ENCODE peak calls at places on chromosomes 3 and 15, in six cellular contexts. One of them, this sample, is unnamed.

GRCh38 chr3:41933154-41933676 is 28.7 kb downstream of the ULK4 start:
- DNase-seq in A549: no peak
- DNase-seq in stimulated activated CD4-positive, alpha-beta T cell treated with anti-CD3 and anti-CD28 coated beads, Interleukin-15, amount 100 ng/mL, for 1 hour: no peak
- DNase-seq in NCI-H1417: no peak
- DNase-seq in head of caudate nucleus: no peak
- DNase-seq in NCI-H1436: no peak
- DNase-seq in this sample: peak

GRCh38 chr15:62781081-62781497 is 261.5 kb upstream of the TPM1 start:
- DNase-seq in A549: no peak
- DNase-seq in stimulated activated CD4-positive, alpha-beta T cell treated with anti-CD3 and anti-CD28 coated beads, Interleukin-15, amount 100 ng/mL, for 1 hour: no peak
- DNase-seq in NCI-H1417: no peak
- DNase-seq in head of caudate nucleus: no peak
- DNase-seq in NCI-H1436: no peak
- DNase-seq in this sample: no peak

GRCh38 chr15:78977091-78977571 is 32.3 kb upstream of the CTSH start:
- DNase-seq in A549: no peak
- DNase-seq in stimulated activated CD4-positive, alpha-beta T cell treated with anti-CD3 and anti-CD28 coated beads, Interleukin-15, amount 100 ng/mL, for 1 hour: no peak
- DNase-seq in NCI-H1417: no peak
- DNase-seq in head of caudate nucleus: no peak
- DNase-seq in NCI-H1436: no peak
- DNase-seq in this sample: no peak

GRCh38 chr15:81284256-81285031 is 39.5 kb downstream of the STARD5 start:
- DNase-seq in A549: no peak
- DNase-seq in stimulated activated CD4-positive, alpha-beta T cell treated with anti-CD3 and anti-CD28 coated beads, Interleukin-15, amount 100 ng/mL, for 1 hour: no peak
- DNase-seq in NCI-H1417: no peak
- DNase-seq in head of caudate nucleus: no peak
- DNase-seq in NCI-H1436: no peak
- DNase-seq in this sample: no peak

GRCh38 chr3:120272294-120272693 is 12.7 kb downstream of the GPR156 start:
- DNase-seq in A549: no peak
- DNase-seq in stimulated activated CD4-positive, alpha-beta T cell treated with anti-CD3 and anti-CD28 coated beads, Interleukin-15, amount 100 ng/mL, for 1 hour: no peak
- DNase-seq in NCI-H1417: no peak
- DNase-seq in head of caudate nucleus: no peak
- DNase-seq in NCI-H1436: no peak
- DNase-seq in this sample: no peak

GRCh38 chr15:40065166-40065565 is 26.2 kb upstream of the SRP14 start:
- DNase-seq in A549: no peak
- DNase-seq in stimulated activated CD4-positive, alpha-beta T cell treated with anti-CD3 and anti-CD28 coated beads, Interleukin-15, amount 100 ng/mL, for 1 hour: no peak
- DNase-seq in NCI-H1417: peak
- DNase-seq in head of caudate nucleus: no peak
- DNase-seq in NCI-H1436: no peak
- DNase-seq in this sample: no peak

GRCh38 chr3:145550522-145550921 is 610.5 kb downstream of the PLOD2 start:
- DNase-seq in A549: no peak
- DNase-seq in stimulated activated CD4-positive, alpha-beta T cell treated with anti-CD3 and anti-CD28 coated beads, Interleukin-15, amount 100 ng/mL, for 1 hour: no peak
- DNase-seq in NCI-H1417: no peak
- DNase-seq in head of caudate nucleus: no peak
- DNase-seq in NCI-H1436: no peak
- DNase-seq in this sample: no peak

GRCh38 chr15:57213783-57214366 is 162.4 kb upstream of the CGNL1 start:
- DNase-seq in A549: peak
- DNase-seq in stimulated activated CD4-positive, alpha-beta T cell treated with anti-CD3 and anti-CD28 coated beads, Interleukin-15, amount 100 ng/mL, for 1 hour: no peak
- DNase-seq in NCI-H1417: peak
- DNase-seq in head of caudate nucleus: no peak
- DNase-seq in NCI-H1436: peak
- DNase-seq in this sample: no peak

GRCh38 chr3:159620873-159621272 is 367.8 kb upstream of the IL12A start:
- DNase-seq in A549: peak
- DNase-seq in stimulated activated CD4-positive, alpha-beta T cell treated with anti-CD3 and anti-CD28 coated beads, Interleukin-15, amount 100 ng/mL, for 1 hour: no peak
- DNase-seq in NCI-H1417: no peak
- DNase-seq in head of caudate nucleus: no peak
- DNase-seq in NCI-H1436: no peak
- DNase-seq in this sample: peak

GRCh38 chr3:85161544-85161943 is 202.8 kb downstream of the CADM2 start:
- DNase-seq in A549: peak
- DNase-seq in stimulated activated CD4-positive, alpha-beta T cell treated with anti-CD3 and anti-CD28 coated beads, Interleukin-15, amount 100 ng/mL, for 1 hour: no peak
- DNase-seq in NCI-H1417: no peak
- DNase-seq in head of caudate nucleus: no peak
- DNase-seq in NCI-H1436: no peak
- DNase-seq in this sample: peak

GRCh38 chr15:89964555-89964954 is 36.6 kb upstream of the ZNF710 start:
- DNase-seq in A549: no peak
- DNase-seq in stimulated activated CD4-positive, alpha-beta T cell treated with anti-CD3 and anti-CD28 coated beads, Interleukin-15, amount 100 ng/mL, for 1 hour: no peak
- DNase-seq in NCI-H1417: no peak
- DNase-seq in head of caudate nucleus: no peak
- DNase-seq in NCI-H1436: no peak
- DNase-seq in this sample: no peak

GRCh38 chr15:34122771-34123183 is 20.9 kb downstream of the PGBD4 start:
- DNase-seq in A549: no peak
- DNase-seq in stimulated activated CD4-positive, alpha-beta T cell treated with anti-CD3 and anti-CD28 coated beads, Interleukin-15, amount 100 ng/mL, for 1 hour: no peak
- DNase-seq in NCI-H1417: no peak
- DNase-seq in head of caudate nucleus: no peak
- DNase-seq in NCI-H1436: no peak
- DNase-seq in this sample: peak

GRCh38 chr3:128242818-128243601 is 89.7 kb downstream of the EEFSEC start:
- DNase-seq in A549: no peak
- DNase-seq in stimulated activated CD4-positive, alpha-beta T cell treated with anti-CD3 and anti-CD28 coated beads, Interleukin-15, amount 100 ng/mL, for 1 hour: no peak
- DNase-seq in NCI-H1417: no peak
- DNase-seq in head of caudate nucleus: no peak
- DNase-seq in NCI-H1436: no peak
- DNase-seq in this sample: peak

GRCh38 chr3:71309342-71309741 is 274.2 kb downstream of the FOXP1 start:
- DNase-seq in A549: no peak
- DNase-seq in stimulated activated CD4-positive, alpha-beta T cell treated with anti-CD3 and anti-CD28 coated beads, Interleukin-15, amount 100 ng/mL, for 1 hour: no peak
- DNase-seq in NCI-H1417: no peak
- DNase-seq in head of caudate nucleus: no peak
- DNase-seq in NCI-H1436: no peak
- DNase-seq in this sample: peak

GRCh38 chr3:123489400-123490004 is 40.6 kb upstream of the ADCY5 start:
- DNase-seq in A549: peak
- DNase-seq in stimulated activated CD4-positive, alpha-beta T cell treated with anti-CD3 and anti-CD28 coated beads, Interleukin-15, amount 100 ng/mL, for 1 hour: no peak
- DNase-seq in NCI-H1417: peak
- DNase-seq in head of caudate nucleus: peak
- DNase-seq in NCI-H1436: peak
- DNase-seq in this sample: peak

GRCh38 chr15:72758195-72758594 is 25.4 kb downstream of the ADPGK start:
- DNase-seq in A549: no peak
- DNase-seq in stimulated activated CD4-positive, alpha-beta T cell treated with anti-CD3 and anti-CD28 coated beads, Interleukin-15, amount 100 ng/mL, for 1 hour: no peak
- DNase-seq in NCI-H1417: no peak
- DNase-seq in head of caudate nucleus: no peak
- DNase-seq in NCI-H1436: no peak
- DNase-seq in this sample: no peak

GRCh38 chr3:159854500-159855124 is 134.0 kb upstream of the IL12A start:
- DNase-seq in A549: peak
- DNase-seq in stimulated activated CD4-positive, alpha-beta T cell treated with anti-CD3 and anti-CD28 coated beads, Interleukin-15, amount 100 ng/mL, for 1 hour: no peak
- DNase-seq in NCI-H1417: no peak
- DNase-seq in head of caudate nucleus: no peak
- DNase-seq in NCI-H1436: no peak
- DNase-seq in this sample: peak

GRCh38 chr3:133448478-133449122 is 48.7 kb downstream of the BFSP2 start:
- DNase-seq in A549: no peak
- DNase-seq in stimulated activated CD4-positive, alpha-beta T cell treated with anti-CD3 and anti-CD28 coated beads, Interleukin-15, amount 100 ng/mL, for 1 hour: no peak
- DNase-seq in NCI-H1417: no peak
- DNase-seq in head of caudate nucleus: no peak
- DNase-seq in NCI-H1436: no peak
- DNase-seq in this sample: no peak

GRCh38 chr15:53811530-53811929 is 52.1 kb upstream of the WDR72 start:
- DNase-seq in A549: no peak
- DNase-seq in stimulated activated CD4-positive, alpha-beta T cell treated with anti-CD3 and anti-CD28 coated beads, Interleukin-15, amount 100 ng/mL, for 1 hour: no peak
- DNase-seq in NCI-H1417: peak
- DNase-seq in head of caudate nucleus: no peak
- DNase-seq in NCI-H1436: peak
- DNase-seq in this sample: no peak

GRCh38 chr3:194313642-194314430 is 37.3 kb downstream of the CPN2 start:
- DNase-seq in A549: no peak
- DNase-seq in stimulated activated CD4-positive, alpha-beta T cell treated with anti-CD3 and anti-CD28 coated beads, Interleukin-15, amount 100 ng/mL, for 1 hour: no peak
- DNase-seq in NCI-H1417: no peak
- DNase-seq in head of caudate nucleus: no peak
- DNase-seq in NCI-H1436: no peak
- DNase-seq in this sample: no peak

GRCh38 chr15:83733206-83733605 is 79.3 kb downstream of the ADAMTSL3 start:
- DNase-seq in A549: peak
- DNase-seq in stimulated activated CD4-positive, alpha-beta T cell treated with anti-CD3 and anti-CD28 coated beads, Interleukin-15, amount 100 ng/mL, for 1 hour: no peak
- DNase-seq in NCI-H1417: no peak
- DNase-seq in head of caudate nucleus: no peak
- DNase-seq in NCI-H1436: no peak
- DNase-seq in this sample: no peak

GRCh38 chr15:93803406-93803805 is 428.0 kb upstream of the MCTP2 start:
- DNase-seq in A549: no peak
- DNase-seq in stimulated activated CD4-positive, alpha-beta T cell treated with anti-CD3 and anti-CD28 coated beads, Interleukin-15, amount 100 ng/mL, for 1 hour: no peak
- DNase-seq in NCI-H1417: no peak
- DNase-seq in head of caudate nucleus: no peak
- DNase-seq in NCI-H1436: no peak
- DNase-seq in this sample: peak

GRCh38 chr15:87200149-87200548 is 1056.4 kb downstream of the NTRK3 start:
- DNase-seq in A549: no peak
- DNase-seq in stimulated activated CD4-positive, alpha-beta T cell treated with anti-CD3 and anti-CD28 coated beads, Interleukin-15, amount 100 ng/mL, for 1 hour: no peak
- DNase-seq in NCI-H1417: no peak
- DNase-seq in head of caudate nucleus: no peak
- DNase-seq in NCI-H1436: no peak
- DNase-seq in this sample: no peak

GRCh38 chr3:127988770-127989518 is 63.3 kb upstream of the SEC61A1 start:
- DNase-seq in A549: peak
- DNase-seq in stimulated activated CD4-positive, alpha-beta T cell treated with anti-CD3 and anti-CD28 coated beads, Interleukin-15, amount 100 ng/mL, for 1 hour: no peak
- DNase-seq in NCI-H1417: no peak
- DNase-seq in head of caudate nucleus: no peak
- DNase-seq in NCI-H1436: no peak
- DNase-seq in this sample: no peak

GRCh38 chr15:58038426-58039106 is 26.9 kb downstream of the ALDH1A2 start:
- DNase-seq in A549: no peak
- DNase-seq in stimulated activated CD4-positive, alpha-beta T cell treated with anti-CD3 and anti-CD28 coated beads, Interleukin-15, amount 100 ng/mL, for 1 hour: no peak
- DNase-seq in NCI-H1417: peak
- DNase-seq in head of caudate nucleus: no peak
- DNase-seq in NCI-H1436: no peak
- DNase-seq in this sample: no peak

GRCh38 chr3:140277886-140278285 is 342.9 kb downstream of the CLSTN2 start:
- DNase-seq in A549: no peak
- DNase-seq in stimulated activated CD4-positive, alpha-beta T cell treated with anti-CD3 and anti-CD28 coated beads, Interleukin-15, amount 100 ng/mL, for 1 hour: no peak
- DNase-seq in NCI-H1417: no peak
- DNase-seq in head of caudate nucleus: no peak
- DNase-seq in NCI-H1436: no peak
- DNase-seq in this sample: no peak

GRCh38 chr3:129703913-129704312 is 97.4 kb upstream of the PLXND1 start:
- DNase-seq in A549: no peak
- DNase-seq in stimulated activated CD4-positive, alpha-beta T cell treated with anti-CD3 and anti-CD28 coated beads, Interleukin-15, amount 100 ng/mL, for 1 hour: no peak
- DNase-seq in NCI-H1417: no peak
- DNase-seq in head of caudate nucleus: no peak
- DNase-seq in NCI-H1436: no peak
- DNase-seq in this sample: no peak

GRCh38 chr3:17941766-17942165 is 199.3 kb upstream of the TBC1D5 start:
- DNase-seq in A549: no peak
- DNase-seq in stimulated activated CD4-positive, alpha-beta T cell treated with anti-CD3 and anti-CD28 coated beads, Interleukin-15, amount 100 ng/mL, for 1 hour: no peak
- DNase-seq in NCI-H1417: no peak
- DNase-seq in head of caudate nucleus: no peak
- DNase-seq in NCI-H1436: no peak
- DNase-seq in this sample: no peak

GRCh38 chr15:55627730-55628368 is 39.7 kb upstream of the PYGO1 start:
- DNase-seq in A549: peak
- DNase-seq in stimulated activated CD4-positive, alpha-beta T cell treated with anti-CD3 and anti-CD28 coated beads, Interleukin-15, amount 100 ng/mL, for 1 hour: no peak
- DNase-seq in NCI-H1417: no peak
- DNase-seq in head of caudate nucleus: peak
- DNase-seq in NCI-H1436: no peak
- DNase-seq in this sample: peak

GRCh38 chr3:48409291-48410201 is 20.3 kb downstream of the PLXNB1 start:
- DNase-seq in A549: no peak
- DNase-seq in stimulated activated CD4-positive, alpha-beta T cell treated with anti-CD3 and anti-CD28 coated beads, Interleukin-15, amount 100 ng/mL, for 1 hour: no peak
- DNase-seq in NCI-H1417: no peak
- DNase-seq in head of caudate nucleus: peak
- DNase-seq in NCI-H1436: no peak
- DNase-seq in this sample: no peak